ENCODE peak calls at places on chromosomes 4 and X, in nine cellular contexts. H is activated T-cell treated with anti-CD3 and anti-CD28 coated beads, Interleukin-2, amount 50 U/mL, for 72 hours; U is heart right ventricle; O is Calu3; T is fibroblast of pulmonary artery; N is frontal cortex; Q is NB4; Y is NCI-H524; J is left cardiac atrium. P is an unnamed sample.

GRCh38 chr4:181911420-181911819 is 331.8 kb upstream of the TENM3 start:
- DNase-seq in H (no peak), U (no peak), O (no peak), T (peak; percentile 3), N (no peak), Q (no peak), Y (no peak), J (no peak), P (no peak)

GRCh38 chr4:53489279-53489889 is 101.9 kb downstream of the LNX1 start:
- DNase-seq in H (no peak), U (no peak), O (no peak), T (peak; percentile 53), N (no peak), Q (peak; percentile 30), Y (no peak), J (no peak), P (no peak)

GRCh38 chr4:80005863-80006262 is 67.2 kb downstream of the ANTXR2 start:
- DNase-seq in H (peak; percentile 33), U (no peak), O (no peak), T (peak; percentile 29), N (no peak), Q (no peak), Y (no peak), J (no peak), P (no peak)

GRCh38 chr4:111641813-111642579 is 503.3 kb upstream of the FAM241A start:
- DNase-seq in H (peak; percentile 28), U (peak; percentile 49), O (peak; percentile 75), T (peak; percentile 94), N (peak; percentile 25), Q (peak; percentile 89), Y (peak; percentile 60), J (peak; percentile 44), P (peak; percentile 64)

GRCh38 chr4:10011277-10011676 is 10.0 kb downstream of the SLC2A9 start:
- DNase-seq in H (no peak), U (no peak), O (no peak), T (no peak), N (no peak), Q (no peak), Y (no peak), J (no peak), P (no peak)

GRCh38 chrX:73401591-73402266 is 45.1 kb upstream of the CDX4 start:
- DNase-seq in H (no peak), U (no peak), O (no peak), T (no peak), N (no peak), Q (peak; percentile 0), Y (peak; percentile 11), J (no peak), P (no peak)

GRCh38 chrX:71492086-71493065 is 40.5 kb upstream of the OGT start:
- DNase-seq in H (no peak), U (peak; percentile 24), O (peak; percentile 40), T (peak; percentile 30), N (peak; percentile 25), Q (peak; percentile 46), Y (no peak), J (peak; percentile 61), P (peak; percentile 54)

GRCh38 chrX:102651968-102652744 is 873 bp downstream of the GPRASP1 start:
- DNase-seq in H (peak; percentile 50), U (peak; percentile 43), O (no peak), T (peak; percentile 56), N (peak; percentile 6), Q (no peak), Y (no peak), J (peak; percentile 50), P (peak; percentile 11)

GRCh38 chr4:41750158-41750623 is 1.7 kb upstream of the PHOX2B start:
- DNase-seq in H (no peak), U (no peak), O (no peak), T (no peak), N (no peak), Q (no peak), Y (no peak), J (no peak), P (no peak)

GRCh38 chr4:152045781-152046571 is 285.2 kb upstream of the GATB start:
- DNase-seq in H (peak; percentile 19), U (peak; percentile 38), O (peak; percentile 78), T (peak; percentile 4), N (no peak), Q (no peak), Y (peak; percentile 44), J (peak; percentile 50), P (peak; percentile 67)

GRCh38 chrX:15815779-15816452 is 25.6 kb downstream of the ZRSR2 start:
- DNase-seq in H (peak; percentile 19), U (no peak), O (peak; percentile 31), T (peak; percentile 31), N (peak; percentile 10), Q (peak; percentile 72), Y (no peak), J (no peak), P (peak; percentile 21)

GRCh38 chr4:120870279-120870673 is 52.2 kb downstream of the PRDM5 start:
- DNase-seq in H (peak; percentile 4), U (no peak), O (peak; percentile 6), T (no peak), N (no peak), Q (no peak), Y (no peak), J (no peak), P (no peak)

GRCh38 chrX:45557390-45557789 is 356.7 kb upstream of the DIPK2B start:
- DNase-seq in H (no peak), U (no peak), O (no peak), T (peak; percentile 8), N (no peak), Q (peak; percentile 1), Y (no peak), J (no peak), P (no peak)

GRCh38 chr4:101211146-101211553 is 136.2 kb downstream of the PPP3CA start:
- DNase-seq in H (no peak), U (no peak), O (no peak), T (peak; percentile 19), N (no peak), Q (no peak), Y (no peak), J (no peak), P (no peak)

GRCh38 chr4:133000012-133000411 is 149.1 kb upstream of the PCDH10 start:
- DNase-seq in H (no peak), U (no peak), O (no peak), T (peak; percentile 57), N (no peak), Q (no peak), Y (no peak), J (no peak), P (no peak)

GRCh38 chr4:5789141-5789540 is 78.1 kb downstream of the EVC start:
- DNase-seq in H (no peak), U (no peak), O (no peak), T (no peak), N (no peak), Q (no peak), Y (no peak), J (no peak), P (no peak)

GRCh38 chr4:182874158-182874855 is 42.9 kb downstream of the DCTD start:
- DNase-seq in H (no peak), U (no peak), O (no peak), T (no peak), N (no peak), Q (no peak), Y (no peak), J (no peak), P (no peak)

GRCh38 chrX:572490-573124 is 58.0 kb upstream of the SHOX start:
- DNase-seq in H (no peak), U (no peak), O (no peak), T (no peak), N (no peak), Q (peak; percentile 22), Y (no peak), J (no peak), P (no peak)

GRCh38 chrX:25131055-25131454 is 115.3 kb upstream of the ARX start:
- DNase-seq in H (no peak), U (no peak), O (no peak), T (no peak), N (no peak), Q (no peak), Y (no peak), J (no peak), P (no peak)

GRCh38 chr4:88526221-88526815 is 2.7 kb upstream of the PYURF start:
- DNase-seq in H (no peak), U (no peak), O (peak; percentile 2), T (peak; percentile 17), N (peak; percentile 31), Q (peak; percentile 33), Y (no peak), J (no peak), P (peak; percentile 42)

GRCh38 chrX:31894152-31894551 is 822.3 kb upstream of the FTHL17 start:
- DNase-seq in H (no peak), U (no peak), O (no peak), T (no peak), N (no peak), Q (no peak), Y (no peak), J (no peak), P (no peak)

GRCh38 chr4:173243321-173243720 is 74.7 kb downstream of the GALNT7 start:
- DNase-seq in H (no peak), U (no peak), O (no peak), T (peak; percentile 55), N (no peak), Q (no peak), Y (no peak), J (no peak), P (no peak)

GRCh38 chrX:17805120-17805519 is 56.0 kb downstream of the RAI2 start:
- DNase-seq in H (no peak), U (no peak), O (no peak), T (no peak), N (no peak), Q (peak; percentile 0), Y (no peak), J (no peak), P (no peak)

GRCh38 chrX:153925387-153925738 is 701 bp downstream of the ARHGAP4 start:
- DNase-seq in H (no peak), U (no peak), O (no peak), T (no peak), N (no peak), Q (no peak), Y (no peak), J (no peak), P (peak; percentile 39)

GRCh38 chrX:18683027-18683426 is 11.1 kb upstream of the RS1 start:
- DNase-seq in H (no peak), U (no peak), O (no peak), T (no peak), N (no peak), Q (peak; percentile 38), Y (no peak), J (no peak), P (no peak)

GRCh38 chrX:85052636-85053343 is 49.1 kb downstream of the APOOL start:
- DNase-seq in H (no peak), U (no peak), O (no peak), T (peak; percentile 79), N (no peak), Q (peak; percentile 6), Y (no peak), J (no peak), P (no peak)

GRCh38 chrX:9888953-9889470 is 78.1 kb upstream of the CLDN34 start:
- DNase-seq in H (no peak), U (no peak), O (no peak), T (no peak), N (no peak), Q (peak; percentile 14), Y (no peak), J (no peak), P (no peak)

GRCh38 chr4:6917445-6918241 is 8.0 kb downstream of the TBC1D14 start:
- DNase-seq in H (peak; percentile 64), U (peak; percentile 50), O (peak; percentile 76), T (peak; percentile 12), N (no peak), Q (peak; percentile 91), Y (peak; percentile 71), J (peak; percentile 75), P (peak; percentile 70)

GRCh38 chr4:95591278-95591677 is 42.5 kb upstream of the UNC5C start:
- DNase-seq in H (no peak), U (no peak), O (no peak), T (no peak), N (no peak), Q (no peak), Y (no peak), J (no peak), P (no peak)

P was measured in GM20000.